ENCODE peak calls at places on chromosomes 4 and X, in ten cellular contexts. X is D721Med, H is A549, K is NCI-H187 treated with DMSO at 0.1 percent for 48 hours, J is HTR-8/SVneo, R is mesothelial cell of epicardium, W is psoas muscle, U is astrocyte of the cerebellum, O is GM23248, C is Kasumi-1. L is an unnamed sample.

GRCh38 chr4:45442466-45442865 is 681.4 kb downstream of the GABRG1 start:
- DNase-seq in W (no peak), H (peak), O (peak), K (no peak), C (peak), J (no peak), X (no peak), U (peak), R (no peak), L (no peak)

GRCh38 chrX:153423652-153424051 is 12.4 kb downstream of the ZFP92 start:
- DNase-seq in R (no peak), X (no peak), K (no peak), U (no peak), O (no peak), H (no peak), C (no peak), W (no peak), J (no peak), L (no peak)

GRCh38 chr4:114384629-114385028 is 214.0 kb upstream of the UGT8 start:
- DNase-seq in U (peak), W (no peak), C (peak), J (peak), X (no peak), R (no peak), O (peak), K (no peak), H (peak), L (no peak)

GRCh38 chr4:2861631-2862436 is 18.2 kb downstream of the ADD1 start:
- DNase-seq in H (no peak), W (no peak), J (no peak), U (no peak), R (no peak), O (peak), X (no peak), K (no peak), C (no peak), L (no peak)

GRCh38 chr4:123390846-123391456 is 5.6 kb upstream of the SPRY1 start:
- DNase-seq in H (peak), K (no peak), W (no peak), X (no peak), J (no peak), O (peak), C (peak), R (no peak), U (no peak), L (no peak)

GRCh38 chr4:77308843-77309242 is 151.8 kb downstream of the CCNG2 start:
- DNase-seq in W (no peak), C (peak), H (peak), X (no peak), U (no peak), J (peak), O (peak), R (no peak), K (peak), L (no peak)

GRCh38 chr4:5528108-5528507 is 180.3 kb downstream of the EVC2 start:
- DNase-seq in H (no peak), W (no peak), R (no peak), C (no peak), X (no peak), O (no peak), J (no peak), U (no peak), K (no peak), L (no peak)

GRCh38 chrX:19604375-19604774 is 89.1 kb upstream of the MAP3K15 start:
- DNase-seq in W (no peak), O (no peak), R (no peak), J (no peak), K (no peak), X (no peak), H (no peak), C (no peak), U (no peak), L (no peak)

GRCh38 chr4:4269326-4269725 is 20.6 kb downstream of the LYAR start:
- DNase-seq in X (no peak), H (no peak), W (no peak), C (no peak), J (no peak), O (no peak), R (no peak), K (no peak), U (no peak), L (no peak)

GRCh38 chrX:18964026-18964425 is 19.9 kb downstream of the PHKA2 start:
- DNase-seq in H (no peak), C (peak), O (no peak), X (no peak), R (no peak), K (no peak), U (no peak), W (no peak), J (no peak), L (no peak)

GRCh38 chr4:107034091-107034698 is 1.9 kb downstream of the DKK2 start:
- DNase-seq in K (no peak), R (peak), C (peak), O (peak), H (peak), W (peak), X (no peak), J (no peak), U (no peak), L (no peak)

GRCh38 chr4:124945422-124945821 is 232.9 kb upstream of the ANKRD50 start:
- DNase-seq in U (no peak), X (no peak), J (no peak), H (no peak), C (no peak), W (no peak), K (no peak), R (no peak), O (no peak), L (no peak)

GRCh38 chr4:99845708-99846469 is 29.3 kb downstream of the DAPP1 start:
- DNase-seq in H (no peak), C (no peak), O (no peak), R (no peak), W (no peak), J (no peak), K (no peak), X (no peak), U (no peak), L (no peak)

GRCh38 chr4:78876568-78877320 is 62.5 kb downstream of the PAQR3 start:
- DNase-seq in J (no peak), X (no peak), W (no peak), R (no peak), U (no peak), O (peak), K (no peak), H (no peak), C (no peak), L (no peak)

GRCh38 chrX:65667503-65668355 is at the start of gene MSN:
- DNase-seq in X (no peak), W (peak), R (peak), U (no peak), K (no peak), J (no peak), O (peak), C (peak), H (peak), L (peak)

GRCh38 chr4:17688011-17688441 is 73.6 kb downstream of the MED28 start:
- DNase-seq in H (no peak), C (no peak), U (peak), R (no peak), K (no peak), W (no peak), J (no peak), X (no peak), O (no peak), L (no peak)

GRCh38 chr4:112523764-112524505 is 8.0 kb upstream of the NEUROG2 start:
- DNase-seq in J (peak), U (no peak), C (peak), X (no peak), K (peak), H (peak), W (peak), O (peak), R (peak), L (no peak)

GRCh38 chr4:75547647-75548387 is 8.0 kb upstream of the ODAPH start:
- DNase-seq in J (no peak), K (no peak), R (peak), C (no peak), X (no peak), U (no peak), H (peak), W (peak), O (peak), L (no peak)

GRCh38 chr4:1958276-1959103 is 50.3 kb downstream of the NELFA start:
- DNase-seq in W (no peak), H (no peak), C (no peak), K (no peak), O (no peak), X (no peak), U (no peak), R (no peak), J (no peak), L (no peak)

GRCh38 chr4:172105918-172106317 is 292.7 kb downstream of the GALNTL6 start:
- DNase-seq in U (no peak), R (no peak), C (no peak), W (no peak), H (no peak), X (no peak), J (no peak), O (no peak), K (no peak), L (no peak)

GRCh38 chrX:138889152-138889551 is 177.6 kb upstream of the FGF13 start:
- DNase-seq in H (no peak), R (no peak), C (no peak), K (no peak), O (no peak), J (no peak), W (no peak), U (no peak), X (no peak), L (no peak)

GRCh38 chr4:98679738-98680137 is 21.3 kb upstream of the TSPAN5 start:
- DNase-seq in K (no peak), U (no peak), R (no peak), W (no peak), O (no peak), H (no peak), C (no peak), X (no peak), J (no peak), L (no peak)

GRCh38 chrX:123807825-123808416 is 51.9 kb upstream of the XIAP start:
- DNase-seq in K (no peak), C (no peak), O (peak), W (no peak), J (no peak), R (no peak), U (no peak), H (no peak), X (no peak), L (no peak)

GRCh38 chr4:184475096-184475461 is 729 bp upstream of the IRF2 start:
- DNase-seq in H (peak), X (no peak), K (no peak), U (no peak), R (peak), J (peak), O (peak), W (peak), C (peak), L (no peak)

GRCh38 chr4:6509587-6509986 is 37.2 kb upstream of the PPP2R2C start:
- DNase-seq in R (peak), U (no peak), O (no peak), C (no peak), H (peak), K (no peak), J (peak), W (no peak), X (no peak), L (no peak)

GRCh38 chr4:24656906-24657305 is 72.6 kb upstream of the DHX15 start:
- DNase-seq in U (no peak), X (no peak), K (no peak), J (no peak), C (no peak), O (no peak), H (no peak), R (no peak), W (no peak), L (no peak)

GRCh38 chrX:70444326-70445196 is at the start of gene DLG3:
- DNase-seq in C (no peak), U (no peak), K (no peak), O (peak), H (peak), R (peak), W (no peak), X (peak), J (peak), L (peak)

GRCh38 chr4:38664704-38665401 is 854 bp downstream of the KLF3 start:
- DNase-seq in C (peak), X (no peak), K (peak), O (peak), W (peak), U (no peak), H (peak), R (peak), J (peak), L (peak)

GRCh38 chr4:83618431-83618830 is 82.5 kb downstream of the GPAT3 start:
- DNase-seq in J (peak), R (no peak), H (peak), O (peak), W (peak), U (peak), X (no peak), K (no peak), C (no peak), L (no peak)

GRCh38 chrX:102345916-102346315 is 93.9 kb downstream of the NXF2B start:
- DNase-seq in U (peak), H (peak), J (peak), K (no peak), O (peak), W (peak), C (no peak), X (no peak), R (peak), L (no peak)

GRCh38 chrX:106948641-106949040 is 28.4 kb downstream of the CLDN2 start:
- DNase-seq in H (peak), X (no peak), C (no peak), K (no peak), W (no peak), R (no peak), J (no peak), O (peak), U (no peak), L (no peak)

GRCh38 chrX:122567911-122568310 is 616.2 kb upstream of the GRIA3 start:
- DNase-seq in W (no peak), K (no peak), O (peak), U (no peak), C (no peak), J (no peak), X (no peak), R (no peak), H (no peak), L (no peak)

GRCh38 chr4:3516836-3517730 is 15.1 kb downstream of the LRPAP1 start:
- DNase-seq in O (no peak), C (no peak), K (no peak), J (no peak), H (no peak), X (no peak), U (no peak), R (no peak), W (no peak), L (no peak)

GRCh38 chr4:166726832-166727231 is 507.5 kb downstream of the SPOCK3 start:
- DNase-seq in R (no peak), C (no peak), U (no peak), X (no peak), O (no peak), K (no peak), J (no peak), W (no peak), H (no peak), L (no peak)

GRCh38 chr4:23881052-23881501 is 8.8 kb downstream of the PPARGC1A start:
- DNase-seq in U (no peak), H (no peak), O (no peak), W (no peak), C (peak), J (no peak), K (no peak), R (no peak), X (no peak), L (no peak)

GRCh38 chr4:165945991-165946390 is 73.0 kb downstream of the TLL1 start:
- DNase-seq in O (no peak), U (no peak), J (no peak), R (no peak), K (no peak), X (no peak), C (no peak), H (no peak), W (no peak), L (no peak)

L was measured in T1000.